ENCODE peak calls at places on chromosome 11, in nine cellular contexts. C is NCI-H748 treated with DMSO at 0.1 percent for 48 hours; N is NCI-H1105 treated with DMSO at 0.1 percent for 48 hours; B is NCI-H510A treated with DMSO at 0.1 percent for 48 hours; E is Caki2; Q is PC-9; J is GM12891; M is body of pancreas; V is stimulated activated CD8-positive, alpha-beta memory T cell treated with anti-CD3 and anti-CD28 coated beads, Interleukin-4, amount 100 ng/mL, for 4 hours. K is an unnamed sample.

GRCh38 chr11:45889966-45890365 is 4.5 kb downstream of the MAPK8IP1 start:
- DNase-seq in C (no peak), Q (no peak), E (no peak), J (no peak), B (no peak), M (no peak), V (no peak), N (no peak), K (no peak)

GRCh38 chr11:130389315-130389935 is 39.0 kb downstream of the ADAMTS8 start:
- DNase-seq in V (no peak), Q (no peak), C (no peak), M (no peak), B (no peak), N (peak), J (no peak), E (no peak), K (no peak)

GRCh38 chr11:35017528-35018342 is 101.3 kb downstream of the PDHX start:
- DNase-seq in Q (no peak), N (no peak), B (no peak), J (no peak), V (no peak), C (no peak), E (no peak), M (no peak), K (no peak)

GRCh38 chr11:69240332-69241074 is 53.5 kb upstream of the MYEOV start:
- DNase-seq in B (no peak), J (no peak), C (no peak), E (no peak), N (no peak), M (peak), Q (no peak), V (no peak), K (peak)

GRCh38 chr11:69086152-69086551 is 37.4 kb downstream of the TPCN2 start:
- DNase-seq in B (no peak), M (no peak), J (no peak), C (no peak), V (no peak), Q (no peak), N (no peak), E (no peak), K (no peak)

GRCh38 chr11:131966667-131967066 is 596.3 kb downstream of the NTM start:
- DNase-seq in M (no peak), V (no peak), N (no peak), B (no peak), Q (peak), E (no peak), J (no peak), C (no peak), K (no peak)

GRCh38 chr11:60252709-60253108 is 9.8 kb upstream of the MS4A4E start:
- DNase-seq in N (no peak), J (no peak), B (no peak), C (no peak), Q (no peak), V (no peak), E (no peak), M (no peak), K (no peak)

GRCh38 chr11:83691387-83692088 is 405.4 kb upstream of the CCDC90B start:
- DNase-seq in C (no peak), Q (no peak), M (peak), V (no peak), B (no peak), J (no peak), N (no peak), E (no peak), K (no peak)

GRCh38 chr11:46490576-46491100 is 99.1 kb upstream of the CHRM4 start:
- DNase-seq in Q (no peak), B (no peak), N (peak), C (no peak), V (no peak), M (no peak), J (no peak), E (no peak), K (no peak)

GRCh38 chr11:61281581-61282250 is 13.4 kb downstream of the VWCE start:
- DNase-seq in Q (no peak), J (peak), N (no peak), B (no peak), E (peak), M (peak), V (no peak), C (peak), K (no peak)

GRCh38 chr11:64869571-64870175 is 8.7 kb downstream of the EHD1 start:
- DNase-seq in M (no peak), E (no peak), B (no peak), V (no peak), J (no peak), Q (no peak), N (no peak), C (no peak), K (no peak)

GRCh38 chr11:63907808-63908530 is 9.0 kb downstream of the RCOR2 start:
- DNase-seq in J (no peak), C (no peak), V (no peak), E (no peak), B (no peak), Q (no peak), N (no peak), M (no peak), K (no peak)

GRCh38 chr11:107609384-107610218 is 18.7 kb downstream of the ELMOD1 start:
- DNase-seq in J (no peak), C (no peak), E (no peak), N (no peak), M (no peak), Q (no peak), V (no peak), B (no peak), K (no peak)

GRCh38 chr11:76801205-76801604 is 18.0 kb downstream of the TSKU start:
- DNase-seq in J (no peak), M (no peak), V (no peak), Q (no peak), N (no peak), C (no peak), E (no peak), B (peak), K (peak)

GRCh38 chr11:132349806-132350733 is 979.7 kb downstream of the NTM start:
- DNase-seq in E (no peak), M (no peak), N (no peak), V (no peak), B (no peak), C (no peak), Q (no peak), J (no peak), K (no peak)

GRCh38 chr11:61587541-61587941 is 6.7 kb upstream of the SYT7 start:
- DNase-seq in J (no peak), V (no peak), C (no peak), B (no peak), Q (no peak), N (no peak), E (no peak), M (peak), K (no peak)

GRCh38 chr11:134034496-134035381 is 34.1 kb upstream of the JAM3 start:
- DNase-seq in N (peak), E (no peak), M (peak), V (no peak), J (no peak), B (no peak), C (no peak), Q (no peak), K (no peak)

GRCh38 chr11:125214466-125215204 is 50.1 kb downstream of the PKNOX2 start:
- DNase-seq in N (no peak), E (no peak), M (no peak), Q (no peak), J (no peak), C (no peak), B (no peak), V (no peak), K (no peak)

GRCh38 chr11:33371049-33371448 is 113.9 kb downstream of the HIPK3 start:
- DNase-seq in E (no peak), J (no peak), N (no peak), C (no peak), Q (peak), V (no peak), B (no peak), M (no peak), K (no peak)

GRCh38 chr11:46251954-46252353 is 25.5 kb upstream of the CREB3L1 start:
- DNase-seq in Q (no peak), V (no peak), B (no peak), J (no peak), N (no peak), E (no peak), C (no peak), M (no peak), K (no peak)

GRCh38 chr11:125408281-125408680 is 87.8 kb downstream of the FEZ1 start:
- DNase-seq in N (no peak), C (no peak), M (no peak), J (no peak), B (no peak), Q (no peak), V (no peak), E (no peak), K (no peak)

GRCh38 chr11:118088531-118088930 is 1.8 kb upstream of the SMIM35 start:
- DNase-seq in J (no peak), Q (peak), E (no peak), N (no peak), M (no peak), V (no peak), C (no peak), B (no peak), K (no peak)

GRCh38 chr11:75328426-75329277 is 22.8 kb downstream of the ARRB1 start:
- DNase-seq in M (peak), E (peak), C (peak), N (peak), B (peak), V (no peak), Q (peak), J (no peak), K (peak)

K was measured in osteocyte.